ENCODE peak calls at places on chromosomes 1 and 21, in five cellular contexts. M, R, E, W and B are unnamed samples.

GRCh38 chr1:53278294-53278693 is 40.0 kb upstream of the MAGOH start:
- DNase-seq in E (no peak), R (peak; percentile 39), W (peak; percentile 66), M (peak; percentile 69), B (peak; percentile 68)

GRCh38 chr1:212635141-212635601 is 26.6 kb downstream of the ATF3 start:
- DNase-seq in W (no peak), E (no peak), R (no peak), M (no peak), B (no peak)

GRCh38 chr1:18868801-18869424 is 9.5 kb upstream of the TAS1R2 start:
- DNase-seq in M (no peak), E (no peak), W (no peak), R (no peak), B (no peak)

GRCh38 chr1:25361901-25362300 is 23.8 kb downstream of the TMEM50A start:
- DNase-seq in M (no peak), W (no peak), R (no peak), E (no peak), B (no peak)

GRCh38 chr1:206883160-206883559 is 14.1 kb upstream of the IL24 start:
- DNase-seq in R (no peak), M (no peak), W (no peak), E (no peak), B (no peak)

GRCh38 chr1:117093870-117094621 is 27.5 kb downstream of the TRIM45 start:
- DNase-seq in E (peak; percentile 8), M (no peak), W (no peak), R (no peak), B (peak; percentile 22)

GRCh38 chr21:40667964-40668363 is 179.0 kb downstream of the DSCAM start:
- DNase-seq in E (no peak), W (no peak), M (no peak), R (no peak), B (no peak)

GRCh38 chr1:2311184-2312032 is 79.9 kb downstream of the MORN1 start:
- DNase-seq in W (peak; percentile 76), E (peak; percentile 31), R (no peak), M (peak; percentile 59), B (peak; percentile 86)

GRCh38 chr1:100325415-100326324 is 26.6 kb upstream of the CDC14A start:
- DNase-seq in M (no peak), W (no peak), R (no peak), E (no peak), B (no peak)

GRCh38 chr21:34029724-34030528 is 43.5 kb upstream of the MRPS6 start:
- DNase-seq in M (no peak), E (peak; percentile 84), W (peak; percentile 36), R (peak; percentile 58), B (peak; percentile 80)

GRCh38 chr1:166172106-166172505 is 5.3 kb upstream of the FAM78B start:
- DNase-seq in M (no peak), E (no peak), R (no peak), W (peak; percentile 25), B (no peak)

GRCh38 chr1:89274431-89274857 is 1.8 kb upstream of the GBP5 start:
- DNase-seq in R (no peak), E (no peak), M (no peak), W (no peak), B (no peak)

GRCh38 chr1:116806245-116806644 is 52.0 kb downstream of the CD2 start:
- DNase-seq in M (no peak), E (no peak), R (no peak), W (no peak), B (no peak)

GRCh38 chr1:26290416-26291261 is 10.8 kb downstream of the SH3BGRL3 start:
- DNase-seq in R (no peak), M (no peak), E (no peak), W (no peak), B (no peak)

GRCh38 chr1:100538935-100539835 is 1.2 kb downstream of the GPR88 start:
- DNase-seq in R (peak; percentile 43), W (no peak), E (no peak), M (no peak), B (peak; percentile 80)

GRCh38 chr1:109361649-109362048 is 36.1 kb downstream of the SORT1 start:
- DNase-seq in W (no peak), E (no peak), R (no peak), M (no peak), B (no peak)

GRCh38 chr1:168674252-168674651 is 54.8 kb downstream of the DPT start:
- DNase-seq in W (no peak), E (no peak), R (no peak), M (no peak), B (no peak)

GRCh38 chr1:221347706-221348105 is 394.2 kb downstream of the DUSP10 start:
- DNase-seq in M (no peak), E (no peak), R (no peak), W (no peak), B (no peak)

GRCh38 chr1:154926201-154926600 is 10.3 kb downstream of the PMVK start:
- DNase-seq in M (no peak), W (no peak), E (no peak), R (no peak), B (no peak)

GRCh38 chr1:154925335-154926170 is 11.0 kb downstream of the PMVK start:
- DNase-seq in R (no peak), M (no peak), E (no peak), W (no peak), B (no peak)

GRCh38 chr1:154923695-154924094 is 12.8 kb downstream of the PMVK start:
- DNase-seq in R (no peak), W (no peak), E (no peak), M (no peak), B (no peak)
- H3K27ac ChIP-seq in R (no peak overlapping the region), W (no peak overlapping the region), E (no peak overlapping the region), M (no peak overlapping the region), B (no peak overlapping the region)

GRCh38 chr1:6868371-6869001 is 83.2 kb downstream of the CAMTA1 start:
- DNase-seq in E (no peak), M (no peak), W (no peak), R (no peak), B (no peak)

GRCh38 chr1:6869002-6869380 is 83.7 kb downstream of the CAMTA1 start:
- DNase-seq in W (no peak), E (no peak), M (no peak), R (no peak), B (peak; percentile 23)

GRCh38 chr1:6866825-6867224 is 81.6 kb downstream of the CAMTA1 start:
- DNase-seq in M (no peak), E (no peak), R (peak; percentile 30), W (no peak), B (peak; percentile 74)

GRCh38 chr1:6870086-6870485 is 84.8 kb downstream of the CAMTA1 start:
- DNase-seq in M (no peak), E (no peak), W (no peak), R (no peak), B (no peak)

GRCh38 chr1:6867688-6868370 is 82.6 kb downstream of the CAMTA1 start:
- DNase-seq in W (no peak), M (no peak), E (no peak), R (no peak), B (peak; percentile 15)
- H3K27ac ChIP-seq in W (no peak overlapping the region), M (no peak overlapping the region), E (no peak overlapping the region), R (peak overlapping the region; percentile 23), B (peak overlapping the region; percentile 66)

GRCh38 chr1:16245476-16246196 is 8.7 kb upstream of the CPLANE2 start:
- DNase-seq in R (no peak), E (no peak), W (no peak), M (no peak), B (no peak)

GRCh38 chr1:16246961-16247360 is 10.0 kb upstream of the CPLANE2 start:
- DNase-seq in M (no peak), W (no peak), R (no peak), E (no peak), B (no peak)

GRCh38 chr1:16249838-16250241 is 12.9 kb upstream of the CPLANE2 start:
- DNase-seq in W (peak; percentile 30), R (no peak), M (no peak), E (no peak), B (no peak)

GRCh38 chr1:16248603-16249534 is 11.9 kb upstream of the CPLANE2 start:
- DNase-seq in M (no peak), R (no peak), W (peak; percentile 83), E (peak; percentile 13), B (no peak)

DNA sequence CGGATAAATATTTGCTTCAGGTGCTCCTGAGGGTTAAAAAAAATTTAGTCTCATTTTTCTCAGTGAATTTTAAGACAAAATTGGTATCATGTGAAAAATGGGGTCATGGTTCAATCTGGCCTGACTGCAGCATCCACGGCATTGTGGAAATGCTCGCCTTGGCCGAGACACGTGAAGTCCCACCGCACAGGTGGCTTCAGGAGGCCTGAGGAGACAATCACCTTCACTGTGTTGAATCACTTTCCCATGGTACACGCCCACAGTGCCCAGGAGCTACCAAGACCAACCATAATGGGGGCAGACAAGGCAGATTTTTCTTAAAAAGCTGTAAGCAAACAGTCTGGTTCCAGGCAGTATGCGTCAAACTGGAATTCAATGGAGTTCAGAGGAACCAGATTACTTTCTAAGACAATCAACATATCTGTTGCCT is 11.0 kb upstream of the CPLANE2 start:
- DNase-seq in R (no peak), M (no peak), E (no peak), W (no peak), B (no peak)
- H3K27ac ChIP-seq in R (no peak overlapping the region), M (no peak overlapping the region), E (no peak overlapping the region), W (peak overlapping the region; percentile 71), B (no peak overlapping the region)

GRCh38 chr1:235133086-235133485 is 4.4 kb upstream of the TOMM20 start:
- DNase-seq in M (no peak), R (no peak), E (no peak), W (no peak), B (no peak)
- H3K27ac ChIP-seq in M (no peak overlapping the region), R (no peak overlapping the region), E (no peak overlapping the region), W (no peak overlapping the region), B (no peak overlapping the region)

GRCh38 chr1:16124377-16125087 is 31.3 kb downstream of the EPHA2 start:
- DNase-seq in E (no peak), M (no peak), W (no peak), R (no peak), B (no peak)
- H3K27ac ChIP-seq in E (no peak overlapping the region), M (no peak overlapping the region), W (no peak overlapping the region), R (no peak overlapping the region), B (no peak overlapping the region)

GRCh38 chr21:14528815-14529214 is 17.3 kb downstream of the SAMSN1 start:
- DNase-seq in E (no peak), R (no peak), W (no peak), M (no peak), B (no peak)
- H3K27ac ChIP-seq in E (no peak overlapping the region), R (no peak overlapping the region), W (no peak overlapping the region), M (no peak overlapping the region), B (no peak overlapping the region)

GRCh38 chr1:59596956-59597355 is 217.8 kb upstream of the HOOK1 start:
- DNase-seq in W (no peak), R (no peak), M (no peak), E (no peak), B (no peak)
- H3K27ac ChIP-seq in W (peak overlapping the region; percentile 70), R (no peak overlapping the region), M (no peak overlapping the region), E (no peak overlapping the region), B (no peak overlapping the region)